ENCODE peak calls at places on chromosomes 4 and X, in eight cellular contexts. N, F, J, P, B, E, I and T are unnamed samples. For H3K4me1, the result is how much of the 10 kb centered on the place peaks cover.

GRCh38 chrX:65688403-65688881 is 21.0 kb downstream of the MSN start:
- DNase-seq in J (peak), E (no peak), F (no peak), P (no peak), B (no peak), N (no peak), I (peak), T (no peak)

GRCh38 chr4:115851918-115852766 is 738.7 kb upstream of the NDST4 start:
- DNase-seq in E (peak), P (peak), B (peak), F (no peak), J (no peak), I (peak), N (peak), T (peak)

GRCh38 chrX:4150259-4150658 is 436.8 kb upstream of the PRKX start:
- DNase-seq in E (no peak), N (no peak), F (no peak), J (no peak), B (no peak), P (no peak), I (no peak), T (no peak)

GRCh38 chr4:41505161-41505653 is 32.8 kb upstream of the LIMCH1 start:
- DNase-seq in I (no peak), P (no peak), B (peak), J (no peak), N (no peak), F (no peak), E (no peak), T (no peak)

GRCh38 chrX:140918398-140919043 is 83.9 kb upstream of the SPANXB1 start:
- DNase-seq in N (peak), P (peak), B (peak), F (no peak), E (no peak), I (peak), J (peak), T (peak)

GRCh38 chr4:16707874-16708273 is 190.6 kb downstream of the LDB2 start:
- DNase-seq in N (no peak), P (no peak), J (peak), I (no peak), F (no peak), E (no peak), B (no peak), T (no peak)

GRCh38 chrX:53412441-53412840 is 10.0 kb downstream of the SMC1A start:
- DNase-seq in F (no peak), E (no peak), P (no peak), N (no peak), I (no peak), B (no peak), J (no peak), T (no peak)

GRCh38 chrX:112734250-112734649 is 54.5 kb upstream of the LHFPL1 start:
- DNase-seq in F (no peak), N (no peak), E (no peak), J (peak), P (no peak), I (no peak), B (no peak), T (no peak)

GRCh38 chr4:86302242-86302641 is 57.6 kb downstream of the MAPK10 start:
- DNase-seq in J (peak), P (peak), B (no peak), E (no peak), N (no peak), I (peak), F (peak), T (no peak)

GRCh38 chr4:160375746-160376452 is 1273.0 kb downstream of the RAPGEF2 start:
- DNase-seq in P (no peak), I (no peak), N (no peak), F (no peak), E (no peak), B (no peak), J (no peak), T (no peak)

GRCh38 chr4:31085736-31086135 is 365.6 kb downstream of the PCDH7 start:
- DNase-seq in E (no peak), B (no peak), F (no peak), J (no peak), P (peak), N (no peak), I (no peak), T (no peak)
- H3K27ac ChIP-seq in E (no peak), B (no peak), F (no peak), J (no peak), P (peak), N (no peak), I (no peak), T (no peak)

GRCh38 chr4:3422241-3422801 is 19.4 kb upstream of the HGFAC start:
- DNase-seq in J (no peak), P (no peak), N (no peak), F (no peak), E (peak), B (no peak), I (no peak), T (no peak)
- TF ChIP-seq CTCF in J (no peak), P (no peak), N (no peak), F (no peak), E (no peak), B (no peak), I (no peak), T (no peak)

GRCh38 chrX:129091097-129091496 is 432.2 kb downstream of the SMARCA1 start:
- DNase-seq in B (no peak), F (no peak), N (no peak), J (no peak), P (no peak), E (no peak), I (no peak), T (no peak)
- H3K4me1 ChIP-seq in B (under half), F (under half), N (under half), J (under half), P (under half), E (under half), I (under half), T (under half)

GRCh38 chrX:46306103-46306502 is 239.1 kb downstream of the ZNF674 start:
- DNase-seq in E (no peak), N (no peak), J (no peak), P (no peak), B (no peak), F (no peak), I (no peak), T (no peak)

GRCh38 chrX:46305431-46305830 is 239.8 kb downstream of the ZNF674 start:
- DNase-seq in E (no peak), P (peak), N (no peak), I (no peak), B (no peak), F (no peak), J (no peak), T (no peak)

GRCh38 chrX:46311581-46312120 is 233.6 kb downstream of the ZNF674 start:
- DNase-seq in P (peak), I (no peak), N (no peak), B (no peak), E (no peak), F (no peak), J (no peak), T (no peak)

GRCh38 chrX:46308106-46308505 is 237.1 kb downstream of the ZNF674 start:
- DNase-seq in I (no peak), J (no peak), P (no peak), B (no peak), F (no peak), N (no peak), E (no peak), T (no peak)

GRCh38 chrX:46310815-46311497 is 234.3 kb downstream of the ZNF674 start:
- DNase-seq in I (no peak), B (no peak), F (no peak), P (no peak), J (no peak), E (no peak), N (no peak), T (no peak)
- H3K27ac ChIP-seq in I (no peak), B (peak), F (no peak), P (peak), J (no peak), E (no peak), N (no peak), T (no peak)

DNA sequence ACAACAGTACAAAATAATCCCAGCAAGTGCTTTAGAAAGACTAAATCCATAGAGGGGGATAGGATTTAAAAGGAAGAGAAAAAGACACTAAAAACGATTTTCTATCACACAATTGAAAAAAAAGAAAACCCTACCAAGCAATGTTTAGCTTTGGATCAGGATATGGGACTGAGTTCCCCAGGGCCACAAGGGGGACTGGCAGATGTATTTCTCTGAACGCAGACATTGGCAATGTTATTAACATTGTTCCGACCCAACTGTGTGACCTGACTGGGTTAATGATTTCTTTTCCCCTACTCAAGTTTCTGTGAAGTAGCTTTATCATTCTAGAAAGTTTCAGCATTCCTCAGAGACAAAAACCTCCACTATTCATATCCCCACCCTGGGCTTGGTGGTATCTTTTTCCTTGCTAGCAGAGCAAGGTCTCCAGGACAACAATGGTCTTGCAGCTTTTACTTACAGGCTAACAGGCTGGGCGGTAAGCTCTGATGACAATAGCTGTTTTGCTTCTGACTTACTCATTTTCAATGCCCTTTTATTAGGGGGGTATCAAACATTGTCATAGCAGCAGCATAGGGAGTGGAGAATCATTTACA is 25.8 kb downstream of the SLC7A11 start:
- DNase-seq in P (no peak), N (no peak), B (peak), F (no peak), J (no peak), I (no peak), E (no peak), T (no peak)
- TF ChIP-seq CTCF in P (no peak), N (no peak), B (no peak), F (no peak), J (no peak), I (no peak), E (no peak), T (no peak)